ENCODE peak calls at places on chromosomes 7 and 10, in ten cellular contexts. One of them, this sample, is unnamed.

GRCh38 chr7:114865564-114865963 is 56.3 kb upstream of the MDFIC start:
- DNase-seq in hepatocyte: peak
- DNase-seq in CD8-positive, alpha-beta memory T cell: peak
- DNase-seq in erythroblast: no peak
- DNase-seq in endothelial cell: peak
- DNase-seq in fibroblast of lung: peak
- DNase-seq in GDM1: peak
- DNase-seq in heart right ventricle: peak
- DNase-seq in NAMALWA: peak
- DNase-seq in NCI-H1694 treated with DMSO at 0.1 percent for 48 hours: no peak
- DNase-seq in this sample: no peak

GRCh38 chr7:115965241-115965640 is 65.3 kb downstream of the TFEC start:
- DNase-seq in heart right ventricle: no peak
- DNase-seq in erythroblast: no peak
- DNase-seq in endothelial cell: no peak
- DNase-seq in GDM1: no peak
- DNase-seq in fibroblast of lung: no peak
- DNase-seq in hepatocyte: peak
- DNase-seq in NAMALWA: no peak
- DNase-seq in CD8-positive, alpha-beta memory T cell: no peak
- DNase-seq in NCI-H1694 treated with DMSO at 0.1 percent for 48 hours: no peak
- DNase-seq in this sample: no peak

GRCh38 chr10:96044686-96045085 is 1.3 kb downstream of the CCNJ start:
- DNase-seq in erythroblast: peak
- DNase-seq in CD8-positive, alpha-beta memory T cell: no peak
- DNase-seq in GDM1: no peak
- DNase-seq in NAMALWA: peak
- DNase-seq in NCI-H1694 treated with DMSO at 0.1 percent for 48 hours: no peak
- DNase-seq in endothelial cell: no peak
- DNase-seq in heart right ventricle: no peak
- DNase-seq in hepatocyte: peak
- DNase-seq in fibroblast of lung: peak
- DNase-seq in this sample: no peak

GRCh38 chr10:101708073-101708472 is 13.1 kb upstream of the FBXW4 start:
- DNase-seq in erythroblast: no peak
- DNase-seq in hepatocyte: no peak
- DNase-seq in GDM1: no peak
- DNase-seq in NCI-H1694 treated with DMSO at 0.1 percent for 48 hours: no peak
- DNase-seq in fibroblast of lung: no peak
- DNase-seq in heart right ventricle: no peak
- DNase-seq in CD8-positive, alpha-beta memory T cell: no peak
- DNase-seq in NAMALWA: no peak
- DNase-seq in endothelial cell: no peak
- DNase-seq in this sample: no peak

GRCh38 chr7:151447312-151447711 is 7.4 kb upstream of the CRYGN start:
- DNase-seq in GDM1: no peak
- DNase-seq in endothelial cell: no peak
- DNase-seq in NCI-H1694 treated with DMSO at 0.1 percent for 48 hours: no peak
- DNase-seq in erythroblast: no peak
- DNase-seq in heart right ventricle: no peak
- DNase-seq in fibroblast of lung: no peak
- DNase-seq in NAMALWA: no peak
- DNase-seq in hepatocyte: no peak
- DNase-seq in CD8-positive, alpha-beta memory T cell: no peak
- DNase-seq in this sample: no peak

GRCh38 chr7:55065511-55066229 is 46.9 kb downstream of the EGFR start:
- DNase-seq in GDM1: no peak
- DNase-seq in NAMALWA: no peak
- DNase-seq in fibroblast of lung: peak
- DNase-seq in erythroblast: no peak
- DNase-seq in NCI-H1694 treated with DMSO at 0.1 percent for 48 hours: no peak
- DNase-seq in heart right ventricle: no peak
- DNase-seq in endothelial cell: no peak
- DNase-seq in hepatocyte: peak
- DNase-seq in CD8-positive, alpha-beta memory T cell: no peak
- DNase-seq in this sample: peak

GRCh38 chr10:48880016-48880705 is 59.5 kb downstream of the LRRC18 start:
- DNase-seq in GDM1: no peak
- DNase-seq in erythroblast: no peak
- DNase-seq in NAMALWA: no peak
- DNase-seq in endothelial cell: peak
- DNase-seq in hepatocyte: no peak
- DNase-seq in NCI-H1694 treated with DMSO at 0.1 percent for 48 hours: no peak
- DNase-seq in CD8-positive, alpha-beta memory T cell: no peak
- DNase-seq in heart right ventricle: no peak
- DNase-seq in fibroblast of lung: no peak
- DNase-seq in this sample: no peak

GRCh38 chr7:27198871-27199801 is 755 bp downstream of the HOXA13 start:
- DNase-seq in CD8-positive, alpha-beta memory T cell: no peak
- DNase-seq in fibroblast of lung: no peak
- DNase-seq in endothelial cell: no peak
- DNase-seq in heart right ventricle: no peak
- DNase-seq in erythroblast: peak
- DNase-seq in GDM1: no peak
- DNase-seq in NCI-H1694 treated with DMSO at 0.1 percent for 48 hours: peak
- DNase-seq in NAMALWA: no peak
- DNase-seq in hepatocyte: no peak
- DNase-seq in this sample: peak

GRCh38 chr7:157622408-157623221 is 285.8 kb downstream of the DNAJB6 start:
- DNase-seq in heart right ventricle: no peak
- DNase-seq in CD8-positive, alpha-beta memory T cell: no peak
- DNase-seq in hepatocyte: no peak
- DNase-seq in fibroblast of lung: no peak
- DNase-seq in erythroblast: no peak
- DNase-seq in endothelial cell: no peak
- DNase-seq in NCI-H1694 treated with DMSO at 0.1 percent for 48 hours: no peak
- DNase-seq in GDM1: no peak
- DNase-seq in NAMALWA: no peak
- DNase-seq in this sample: no peak

GRCh38 chr10:77637986-77638765 is 568 bp upstream of the KCNMA1 start:
- DNase-seq in heart right ventricle: no peak
- DNase-seq in fibroblast of lung: peak
- DNase-seq in GDM1: no peak
- DNase-seq in hepatocyte: peak
- DNase-seq in erythroblast: no peak
- DNase-seq in NAMALWA: no peak
- DNase-seq in endothelial cell: peak
- DNase-seq in NCI-H1694 treated with DMSO at 0.1 percent for 48 hours: no peak
- DNase-seq in CD8-positive, alpha-beta memory T cell: no peak
- DNase-seq in this sample: peak

GRCh38 chr10:34918896-34919295 is 103.8 kb upstream of the PARD3 start:
- DNase-seq in NCI-H1694 treated with DMSO at 0.1 percent for 48 hours: no peak
- DNase-seq in NAMALWA: no peak
- DNase-seq in erythroblast: no peak
- DNase-seq in fibroblast of lung: no peak
- DNase-seq in CD8-positive, alpha-beta memory T cell: no peak
- DNase-seq in endothelial cell: no peak
- DNase-seq in hepatocyte: no peak
- DNase-seq in heart right ventricle: no peak
- DNase-seq in GDM1: no peak
- DNase-seq in this sample: no peak

GRCh38 chr7:116271980-116272886 is 61.9 kb downstream of the TES start:
- DNase-seq in NCI-H1694 treated with DMSO at 0.1 percent for 48 hours: no peak
- DNase-seq in NAMALWA: no peak
- DNase-seq in erythroblast: no peak
- DNase-seq in fibroblast of lung: peak
- DNase-seq in CD8-positive, alpha-beta memory T cell: no peak
- DNase-seq in heart right ventricle: no peak
- DNase-seq in hepatocyte: peak
- DNase-seq in endothelial cell: no peak
- DNase-seq in GDM1: no peak
- DNase-seq in this sample: peak

GRCh38 chr10:129605986-129606518 is 139.0 kb downstream of the MGMT start:
- DNase-seq in NAMALWA: no peak
- DNase-seq in erythroblast: no peak
- DNase-seq in endothelial cell: no peak
- DNase-seq in hepatocyte: no peak
- DNase-seq in fibroblast of lung: no peak
- DNase-seq in NCI-H1694 treated with DMSO at 0.1 percent for 48 hours: no peak
- DNase-seq in GDM1: no peak
- DNase-seq in heart right ventricle: no peak
- DNase-seq in CD8-positive, alpha-beta memory T cell: no peak
- DNase-seq in this sample: no peak

GRCh38 chr10:104049497-104050250 is 36.0 kb downstream of the COL17A1 start:
- DNase-seq in NCI-H1694 treated with DMSO at 0.1 percent for 48 hours: no peak
- DNase-seq in fibroblast of lung: peak
- DNase-seq in erythroblast: no peak
- DNase-seq in CD8-positive, alpha-beta memory T cell: no peak
- DNase-seq in hepatocyte: no peak
- DNase-seq in GDM1: no peak
- DNase-seq in heart right ventricle: no peak
- DNase-seq in NAMALWA: no peak
- DNase-seq in endothelial cell: no peak
- DNase-seq in this sample: no peak